ENCODE peak calls at places on chromosomes 1 and 21, in eight cellular contexts. O, E, H, B, I, D, A and W are unnamed samples.

GRCh38 chr1:200302192-200302892 is 107.5 kb downstream of the ZNF281 start:
- DNase-seq in O (no peak), E (peak), H (no peak), B (no peak), I (peak), D (peak), A (peak), W (peak)

GRCh38 chr1:218669431-218669830 is 324.3 kb downstream of the TGFB2 start:
- DNase-seq in O (no peak), E (no peak), H (no peak), B (no peak), I (no peak), D (no peak), A (no peak), W (no peak)

GRCh38 chr1:33126411-33127000 is 45.6 kb downstream of the AZIN2 start:
- DNase-seq in O (no peak), E (no peak), H (no peak), B (no peak), I (no peak), D (no peak), A (peak), W (no peak)

GRCh38 chr1:22143065-22143514 is at the start of gene WNT4:
- DNase-seq in O (no peak), E (no peak), H (no peak), B (no peak), I (peak), D (peak), A (no peak), W (peak)

GRCh38 chr1:205015241-205015640 is 27.8 kb upstream of the CNTN2 start:
- DNase-seq in O (no peak), E (no peak), H (no peak), B (no peak), I (no peak), D (no peak), A (no peak), W (no peak)

GRCh38 chr1:46798820-46799219 is at the start of gene CYP4B1:
- DNase-seq in O (no peak), E (no peak), H (no peak), B (peak), I (no peak), D (no peak), A (no peak), W (no peak)

GRCh38 chr1:46184920-46185658 is 8.8 kb upstream of the P3R3URF start:
- DNase-seq in O (no peak), E (no peak), H (no peak), B (no peak), I (no peak), D (no peak), A (no peak), W (no peak)

GRCh38 chr1:7921766-7922165 is 18.9 kb downstream of the TNFRSF9 start:
- DNase-seq in O (no peak), E (no peak), H (peak), B (no peak), I (no peak), D (no peak), A (no peak), W (no peak)

GRCh38 chr1:41950820-41951219 is 32.1 kb upstream of the HIVEP3 start:
- DNase-seq in O (no peak), E (peak), H (no peak), B (no peak), I (no peak), D (no peak), A (no peak), W (no peak)

GRCh38 chr1:110615548-110616130 is 9.5 kb upstream of the KCNA2 start:
- DNase-seq in O (peak), E (no peak), H (no peak), B (peak), I (peak), D (peak), A (peak), W (peak)

GRCh38 chr1:209787551-209787950 is 3.2 kb upstream of the C1orf74 start:
- DNase-seq in O (no peak), E (no peak), H (no peak), B (no peak), I (no peak), D (no peak), A (no peak), W (no peak)

GRCh38 chr21:45891388-45892155 is 90.0 kb upstream of the COL6A1 start:
- DNase-seq in O (no peak), E (no peak), H (no peak), B (no peak), I (no peak), D (no peak), A (no peak), W (no peak)

GRCh38 chr1:35640380-35641232 is 720 bp downstream of the PSMB2 start:
- DNase-seq in O (no peak), E (peak), H (no peak), B (no peak), I (no peak), D (no peak), A (no peak), W (peak)

GRCh38 chr1:998051-998821 is 1.7 kb downstream of the HES4 start:
- DNase-seq in O (no peak), E (no peak), H (no peak), B (no peak), I (peak), D (peak), A (no peak), W (peak)

GRCh38 chr1:235642943-235643371 is 6.6 kb downstream of the GNG4 start:
- DNase-seq in O (no peak), E (no peak), H (no peak), B (no peak), I (no peak), D (peak), A (no peak), W (no peak)

GRCh38 chr1:32361674-32362473 is 411 bp downstream of the FAM229A start:
- DNase-seq in O (no peak), E (no peak), H (no peak), B (peak), I (peak), D (peak), A (no peak), W (peak)

GRCh38 chr1:184465489-184466146 is 78.8 kb downstream of the C1orf21 start:
- DNase-seq in O (no peak), E (no peak), H (no peak), B (no peak), I (no peak), D (peak), A (no peak), W (no peak)

GRCh38 chr1:151327903-151328674 is 873 bp upstream of the PI4KB start:
- DNase-seq in O (no peak), E (peak), H (no peak), B (no peak), I (peak), D (peak), A (peak), W (peak)

GRCh38 chr1:220825819-220826551 is 39.3 kb downstream of the MTARC1 start:
- DNase-seq in O (no peak), E (no peak), H (peak), B (no peak), I (no peak), D (no peak), A (no peak), W (no peak)

GRCh38 chr1:91597215-91597614 is 96.6 kb downstream of the CDC7 start:
- DNase-seq in O (no peak), E (no peak), H (no peak), B (no peak), I (no peak), D (no peak), A (no peak), W (no peak)

GRCh38 chr1:34682452-34683223 is 72.2 kb upstream of the GJB5 start:
- DNase-seq in O (no peak), E (no peak), H (no peak), B (no peak), I (no peak), D (no peak), A (no peak), W (no peak)

GRCh38 chr1:32816676-32817158 is 441 bp downstream of the YARS1 start:
- DNase-seq in O (no peak), E (no peak), H (no peak), B (no peak), I (peak), D (no peak), A (no peak), W (no peak)

GRCh38 chr1:188170446-188170845 is 1341.7 kb downstream of the PLA2G4A start:
- DNase-seq in O (no peak), E (no peak), H (no peak), B (no peak), I (no peak), D (no peak), A (no peak), W (no peak)

GRCh38 chr1:93585059-93585966 is 96.3 kb downstream of the BCAR3 start:
- DNase-seq in O (no peak), E (no peak), H (no peak), B (peak), I (no peak), D (no peak), A (no peak), W (no peak)

GRCh38 chr1:60924165-60924564 is 158.2 kb upstream of the NFIA start:
- DNase-seq in O (no peak), E (no peak), H (no peak), B (no peak), I (no peak), D (no peak), A (no peak), W (no peak)

GRCh38 chr1:197268012-197268411 is at the start of gene CRB1:
- DNase-seq in O (no peak), E (no peak), H (no peak), B (no peak), I (no peak), D (peak), A (no peak), W (peak)

GRCh38 chr1:32014199-32014936 is 700 bp downstream of the KHDRBS1 start:
- DNase-seq in O (no peak), E (peak), H (no peak), B (peak), I (peak), D (peak), A (peak), W (peak)

GRCh38 chr1:172748201-172748600 is 89.3 kb downstream of the FASLG start:
- DNase-seq in O (no peak), E (no peak), H (no peak), B (no peak), I (no peak), D (no peak), A (no peak), W (no peak)

GRCh38 chr1:172746091-172746949 is 87.4 kb downstream of the FASLG start:
- DNase-seq in O (peak), E (peak), H (peak), B (no peak), I (no peak), D (no peak), A (peak), W (no peak)

GRCh38 chr1:172742599-172743500 is 83.9 kb downstream of the FASLG start:
- DNase-seq in O (no peak), E (no peak), H (no peak), B (no peak), I (no peak), D (peak), A (no peak), W (no peak)

GRCh38 chr1:172745014-172745413 is 86.1 kb downstream of the FASLG start:
- DNase-seq in O (peak), E (peak), H (peak), B (no peak), I (peak), D (peak), A (no peak), W (peak)
- TF ChIP-seq CTCF in O (peak), E (peak), H (peak), B (peak), I (peak), D (peak), A (peak), W (peak)

GRCh38 chr21:38833122-38833521 is 27.4 kb downstream of the ETS2 start:
- DNase-seq in O (no peak), E (no peak), H (no peak), B (no peak), I (no peak), D (no peak), A (no peak), W (no peak)
- TF ChIP-seq CTCF in O (no peak), E (no peak), H (peak), B (no peak), I (no peak), D (peak), A (no peak), W (no peak)

GRCh38 chr1:228062812-228063211 is 19.7 kb upstream of the ARF1 start:
- DNase-seq in O (no peak), E (no peak), H (no peak), B (no peak), I (no peak), D (no peak), A (no peak), W (no peak)
- TF ChIP-seq CTCF in O (no peak), E (no peak), H (no peak), B (no peak), I (no peak), D (no peak), A (no peak), W (no peak)

GRCh38 chr1:53176452-53177344 is 19.9 kb upstream of the CPT2 start:
- DNase-seq in O (no peak), E (no peak), H (no peak), B (peak), I (no peak), D (no peak), A (no peak), W (no peak)

GRCh38 chr1:53175302-53175913 is 21.2 kb upstream of the CPT2 start:
- DNase-seq in O (no peak), E (no peak), H (no peak), B (no peak), I (no peak), D (no peak), A (no peak), W (no peak)

DNA sequence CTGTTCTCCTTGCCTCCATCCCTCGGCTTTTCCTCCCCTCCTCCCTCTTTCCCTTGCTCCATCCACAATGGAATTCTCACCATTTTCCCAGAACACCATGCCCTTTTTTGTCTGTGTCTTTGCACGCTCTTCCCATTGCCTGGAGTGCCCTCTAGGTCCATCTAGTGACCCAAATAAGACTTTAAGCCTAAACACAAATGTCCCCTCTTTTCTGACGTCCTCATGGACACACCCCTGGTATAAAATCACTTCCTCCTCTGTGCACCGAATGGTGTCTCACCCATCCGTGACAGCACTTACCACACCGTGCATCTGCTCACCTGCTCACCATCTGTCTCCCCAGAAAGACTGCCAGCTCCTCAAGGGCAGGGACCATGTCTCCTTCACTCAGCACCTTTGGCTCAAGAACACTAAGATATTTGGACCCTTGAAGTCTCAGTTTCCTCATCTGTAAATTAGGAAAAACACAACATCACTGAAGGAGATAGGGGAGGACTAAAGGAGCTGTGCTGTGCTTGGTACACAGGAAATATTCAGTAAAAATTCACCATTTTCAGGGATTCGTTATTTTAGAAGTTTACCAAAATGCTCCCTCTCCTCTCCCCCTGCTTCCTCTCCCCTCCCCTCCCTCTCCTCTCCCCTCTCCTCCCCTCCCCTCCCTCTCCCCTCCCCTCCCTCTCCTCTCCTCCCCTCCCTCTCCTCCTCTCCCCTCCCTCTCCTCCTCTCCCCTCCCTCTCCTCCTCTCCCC is 23.7 kb upstream of the CPT2 start:
- DNase-seq in O (no peak), E (no peak), H (peak), B (no peak), I (no peak), D (peak), A (no peak), W (no peak)
- TF ChIP-seq CTCF in O (no peak), E (no peak), H (peak), B (peak), I (no peak), D (peak), A (no peak), W (no peak)

DNA sequence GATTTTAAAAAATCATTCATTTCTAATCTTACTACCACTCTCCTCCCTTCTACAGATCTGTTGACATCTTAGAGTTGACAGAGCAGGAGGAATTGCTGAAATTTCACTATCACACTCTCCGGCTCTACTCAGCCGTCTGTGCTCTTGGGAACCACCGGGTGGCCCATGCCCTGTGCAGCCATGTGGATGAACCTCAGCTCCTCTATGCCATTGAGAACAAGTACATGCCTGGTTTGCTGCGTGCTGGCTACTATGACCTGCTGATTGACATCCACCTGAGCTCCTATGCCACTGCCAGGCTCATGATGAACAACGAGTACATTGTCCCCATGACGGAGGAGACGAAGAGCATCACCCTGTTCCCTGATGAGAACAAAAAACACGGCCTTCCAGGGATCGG is 276.7 kb downstream of the ZP4 start:
- DNase-seq in O (no peak), E (no peak), H (no peak), B (no peak), I (no peak), D (no peak), A (no peak), W (no peak)
- TF ChIP-seq CTCF in O (no peak), E (no peak), H (no peak), B (no peak), I (no peak), D (peak), A (no peak), W (no peak)

GRCh38 chr1:164240081-164240480 is 318.9 kb upstream of the PBX1 start:
- DNase-seq in O (no peak), E (no peak), H (no peak), B (no peak), I (no peak), D (peak), A (no peak), W (no peak)
- TF ChIP-seq CTCF in O (peak), E (no peak), H (peak), B (peak), I (no peak), D (peak), A (no peak), W (no peak)

GRCh38 chr1:44705938-44706337 is 25.0 kb downstream of the RNU5D-1 start:
- DNase-seq in O (no peak), E (no peak), H (no peak), B (no peak), I (no peak), D (no peak), A (no peak), W (no peak)
- TF ChIP-seq CTCF in O (no peak), E (no peak), H (no peak), B (no peak), I (no peak), D (no peak), A (no peak), W (no peak)

DNA sequence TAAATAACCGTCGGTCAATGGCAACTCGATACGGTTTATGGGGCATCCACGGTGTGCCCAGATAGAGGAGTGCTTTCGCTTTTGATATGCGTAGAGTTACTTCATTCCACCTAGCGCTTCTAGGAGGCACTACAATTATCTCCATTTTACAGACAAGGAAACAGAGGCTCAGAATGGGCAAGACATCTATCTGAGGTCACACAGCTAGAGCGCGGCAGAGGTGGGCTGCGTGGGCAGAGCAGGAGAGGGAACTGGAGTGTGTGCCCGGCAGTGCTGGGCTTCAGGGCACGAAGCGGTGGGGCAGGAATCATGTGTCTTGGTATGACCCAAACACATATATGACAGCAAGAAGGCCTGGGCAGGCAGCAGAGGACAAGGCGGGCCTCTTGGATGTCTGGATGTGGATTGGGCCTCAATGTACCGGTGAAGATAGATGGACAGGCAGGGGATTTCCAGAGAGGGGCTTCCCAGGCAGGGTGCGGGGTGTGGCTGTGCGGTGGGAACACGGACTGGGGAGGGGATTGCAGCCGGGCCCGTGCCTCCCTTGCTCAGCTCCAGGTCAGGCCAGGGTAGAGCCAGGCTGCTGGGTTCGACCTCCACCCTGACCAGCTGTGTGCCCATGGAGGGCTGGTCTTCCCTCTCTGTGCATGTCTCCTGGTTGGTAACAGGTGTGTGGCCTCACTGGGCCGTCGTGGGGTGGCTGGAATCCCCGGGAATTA is 21.2 kb downstream of the TP73 start:
- DNase-seq in O (no peak), E (peak), H (no peak), B (no peak), I (no peak), D (no peak), A (no peak), W (no peak)
- TF ChIP-seq CTCF in O (no peak), E (peak), H (no peak), B (no peak), I (no peak), D (no peak), A (no peak), W (no peak)

GRCh38 chr21:42094811-42095210 is 23.7 kb downstream of the UMODL1 start:
- DNase-seq in O (no peak), E (no peak), H (no peak), B (no peak), I (no peak), D (no peak), A (no peak), W (no peak)
- TF ChIP-seq CTCF in O (no peak), E (no peak), H (peak), B (no peak), I (no peak), D (no peak), A (no peak), W (no peak)

GRCh38 chr1:182670032-182670431 is 14.4 kb downstream of the RGS8 start:
- DNase-seq in O (no peak), E (no peak), H (no peak), B (no peak), I (no peak), D (no peak), A (no peak), W (no peak)
- TF ChIP-seq CTCF in O (no peak), E (no peak), H (no peak), B (no peak), I (no peak), D (no peak), A (no peak), W (no peak)